ENCODE peak calls at places on chromosome 19, in five cellular contexts. N is A549, Y is lung, S is neuronal stem cell, E is right lobe of liver. D is an unnamed sample.
A peak's percentile ranks its signal among the peaks of the same experiment; 100 is the strongest.

GRCh38 chr19:17436094-17436873 is 12.2 kb downstream of the TMEM221 start:
- DNase-seq in N (no peak), Y (no peak), S (no peak), E (no peak), D (peak; percentile 52)

GRCh38 chr19:49118565-49119410 is at the start of gene C19orf73:
- DNase-seq in N (peak; percentile 98), Y (peak; percentile 93), S (peak; percentile 91), E (peak; percentile 96), D (peak; percentile 100)

GRCh38 chr19:40588926-40589569 is 12.1 kb upstream of the LTBP4 start:
- DNase-seq in N (no peak), Y (no peak), S (no peak), E (no peak), D (peak; percentile 49)

GRCh38 chr19:13234518-13234917 is 84.3 kb downstream of the IER2 start:
- DNase-seq in N (peak; percentile 51), Y (peak; percentile 35), S (no peak), E (peak; percentile 63), D (peak; percentile 82)

GRCh38 chr19:10431254-10431942 is 11.1 kb downstream of the PDE4A start:
- DNase-seq in N (no peak), Y (peak; percentile 43), S (no peak), E (no peak), D (peak; percentile 90)

GRCh38 chr19:6018786-6019185 is 40.8 kb upstream of the RANBP3 start:
- DNase-seq in N (no peak), Y (no peak), S (no peak), E (no peak), D (peak; percentile 66)

GRCh38 chr19:30584121-30584520 is 211.9 kb downstream of the ZNF536 start:
- DNase-seq in N (no peak), Y (no peak), S (no peak), E (no peak), D (no peak)

GRCh38 chr19:4139614-4140236 is 13.7 kb upstream of the CREB3L3 start:
- DNase-seq in N (peak; percentile 72), Y (peak; percentile 86), S (peak; percentile 48), E (peak; percentile 84), D (peak; percentile 90)

GRCh38 chr19:38730731-38731589 is 13.3 kb downstream of the CAPN12 start:
- DNase-seq in N (no peak), Y (no peak), S (no peak), E (peak; percentile 52), D (peak; percentile 57)

GRCh38 chr19:48501446-48501960 is 10.1 kb downstream of the LMTK3 start:
- DNase-seq in N (no peak), Y (peak; percentile 76), S (no peak), E (no peak), D (peak; percentile 68)

GRCh38 chr19:39506944-39507714 is 7.8 kb upstream of the SELENOV start:
- DNase-seq in N (peak; percentile 94), Y (no peak), S (peak; percentile 71), E (no peak), D (peak; percentile 96)

GRCh38 chr19:14517446-14517839 is 754 bp downstream of the DNAJB1 start:
- DNase-seq in N (no peak), Y (peak; percentile 42), S (no peak), E (no peak), D (no peak)

GRCh38 chr19:37007587-37008220 is 70.5 kb upstream of the ZNF420 start:
- DNase-seq in N (peak; percentile 61), Y (peak; percentile 41), S (no peak), E (peak; percentile 59), D (no peak)

GRCh38 chr19:45097450-45097775 is 4.4 kb downstream of the PPP1R37 start:
- DNase-seq in N (no peak), Y (no peak), S (no peak), E (no peak), D (no peak)

GRCh38 chr19:11405846-11406643 is 13.1 kb downstream of the RGL3 start:
- DNase-seq in N (no peak), Y (no peak), S (no peak), E (no peak), D (peak; percentile 44)

GRCh38 chr19:9847087-9847671 is 12.1 kb downstream of the PIN1 start:
- DNase-seq in N (peak; percentile 70), Y (peak; percentile 39), S (no peak), E (no peak), D (peak; percentile 100)

GRCh38 chr19:48970923-48971395 is 5.8 kb downstream of the FTL start:
- DNase-seq in N (peak; percentile 88), Y (peak; percentile 75), S (peak; percentile 82), E (peak; percentile 74), D (peak; percentile 94)

GRCh38 chr19:10009269-10009665 is 1.0 kb downstream of the COL5A3 start:
- DNase-seq in N (no peak), Y (peak; percentile 32), S (peak; percentile 70), E (no peak), D (peak; percentile 98)

GRCh38 chr19:6238643-6239281 is 41.0 kb downstream of the MLLT1 start:
- DNase-seq in N (no peak), Y (no peak), S (no peak), E (no peak), D (peak; percentile 74)

GRCh38 chr19:4064551-4065260 is 2.0 kb downstream of the ZBTB7A start:
- DNase-seq in N (no peak), Y (peak; percentile 58), S (no peak), E (peak; percentile 68), D (peak; percentile 96)

GRCh38 chr19:15871570-15871969 is 26.3 kb downstream of the CYP4F2 start:
- DNase-seq in N (no peak), Y (no peak), S (no peak), E (no peak), D (no peak)

GRCh38 chr19:11091343-11092153 is 2.3 kb downstream of the LDLR start:
- DNase-seq in N (peak; percentile 82), Y (peak; percentile 61), S (no peak), E (no peak), D (peak; percentile 72)

GRCh38 chr19:3389876-3390361 is 23.5 kb downstream of the NFIC start:
- DNase-seq in N (no peak), Y (no peak), S (no peak), E (no peak), D (peak; percentile 82)

GRCh38 chr19:3471954-3472655 is 8.2 kb downstream of the SMIM24 start:
- DNase-seq in N (no peak), Y (no peak), S (no peak), E (no peak), D (peak; percentile 94)

GRCh38 chr19:48554385-48555091 is 2.6 kb downstream of the SULT2B1 start:
- DNase-seq in N (peak; percentile 97), Y (peak; percentile 50), S (peak; percentile 42), E (no peak), D (no peak)

GRCh38 chr19:44055870-44056269 is 4.0 kb downstream of the ZNF223 start:
- DNase-seq in N (no peak), Y (no peak), S (no peak), E (no peak), D (no peak)

GRCh38 chr19:6065685-6066365 is 44.5 kb downstream of the RFX2 start:
- DNase-seq in N (peak; percentile 85), Y (no peak), S (no peak), E (peak; percentile 80), D (peak; percentile 69)

GRCh38 chr19:10758978-10759377 is 41.1 kb downstream of the DNM2 start:
- DNase-seq in N (no peak), Y (no peak), S (no peak), E (no peak), D (no peak)

GRCh38 chr19:55489711-55490477 is 1.7 kb downstream of the SSC5D start:
- DNase-seq in N (no peak), Y (no peak), S (no peak), E (no peak), D (peak; percentile 80)

GRCh38 chr19:36182612-36183454 is 30.6 kb upstream of the COX7A1 start:
- DNase-seq in N (peak; percentile 35), Y (no peak), S (no peak), E (no peak), D (no peak)

GRCh38 chr19:34256835-34257558 is 2.6 kb downstream of the GARRE1 start:
- DNase-seq in N (no peak), Y (no peak), S (no peak), E (peak; percentile 61), D (no peak)

GRCh38 chr19:10882108-10882457 is 10.7 kb downstream of the CARM1 start:
- DNase-seq in N (no peak), Y (no peak), S (no peak), E (no peak), D (no peak)

DNA sequence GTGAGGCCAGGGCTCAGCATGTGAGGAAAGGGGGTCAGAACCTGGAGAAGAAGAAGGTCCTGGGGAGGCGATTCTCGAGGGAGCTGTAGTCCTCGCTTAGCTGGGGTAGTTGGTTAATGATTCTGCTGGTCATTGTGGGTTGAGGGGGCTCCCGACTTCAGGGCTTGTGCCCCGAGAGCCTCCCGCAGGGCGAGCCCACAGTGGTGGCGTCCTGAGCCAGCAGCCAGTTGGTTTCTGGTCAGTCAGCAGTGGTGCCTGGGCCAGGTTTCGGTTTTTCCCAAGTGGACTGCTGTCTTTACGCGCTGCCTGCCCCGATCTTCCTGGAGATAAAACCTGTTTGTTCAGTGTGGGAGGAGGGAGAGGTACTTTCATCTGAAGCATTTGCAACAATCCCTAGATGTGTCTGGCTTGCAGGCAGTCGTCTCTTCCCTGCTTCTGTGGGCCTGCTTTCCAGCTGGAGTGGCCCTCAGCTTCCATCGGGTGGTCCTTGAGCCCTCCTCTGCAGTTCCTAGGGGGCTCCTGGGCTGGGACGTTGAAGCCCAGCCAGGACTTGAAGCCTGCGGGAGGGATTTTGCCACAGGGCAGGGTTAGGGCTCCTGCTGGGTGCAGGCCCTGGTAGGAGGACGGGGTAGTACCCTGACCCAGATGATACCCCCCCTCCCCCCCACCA is 3.2 kb downstream of the PTBP1 start:
- DNase-seq in N (no peak), Y (no peak), S (no peak), E (peak; percentile 82), D (peak; percentile 93)
- H3K4me3 ChIP-seq in N (peak overlapping the region; percentile 100), Y (no peak overlapping the region), S (peak overlapping the region; percentile 11), E (peak overlapping the region; percentile 95), D (peak overlapping the region; percentile 85)

DNA sequence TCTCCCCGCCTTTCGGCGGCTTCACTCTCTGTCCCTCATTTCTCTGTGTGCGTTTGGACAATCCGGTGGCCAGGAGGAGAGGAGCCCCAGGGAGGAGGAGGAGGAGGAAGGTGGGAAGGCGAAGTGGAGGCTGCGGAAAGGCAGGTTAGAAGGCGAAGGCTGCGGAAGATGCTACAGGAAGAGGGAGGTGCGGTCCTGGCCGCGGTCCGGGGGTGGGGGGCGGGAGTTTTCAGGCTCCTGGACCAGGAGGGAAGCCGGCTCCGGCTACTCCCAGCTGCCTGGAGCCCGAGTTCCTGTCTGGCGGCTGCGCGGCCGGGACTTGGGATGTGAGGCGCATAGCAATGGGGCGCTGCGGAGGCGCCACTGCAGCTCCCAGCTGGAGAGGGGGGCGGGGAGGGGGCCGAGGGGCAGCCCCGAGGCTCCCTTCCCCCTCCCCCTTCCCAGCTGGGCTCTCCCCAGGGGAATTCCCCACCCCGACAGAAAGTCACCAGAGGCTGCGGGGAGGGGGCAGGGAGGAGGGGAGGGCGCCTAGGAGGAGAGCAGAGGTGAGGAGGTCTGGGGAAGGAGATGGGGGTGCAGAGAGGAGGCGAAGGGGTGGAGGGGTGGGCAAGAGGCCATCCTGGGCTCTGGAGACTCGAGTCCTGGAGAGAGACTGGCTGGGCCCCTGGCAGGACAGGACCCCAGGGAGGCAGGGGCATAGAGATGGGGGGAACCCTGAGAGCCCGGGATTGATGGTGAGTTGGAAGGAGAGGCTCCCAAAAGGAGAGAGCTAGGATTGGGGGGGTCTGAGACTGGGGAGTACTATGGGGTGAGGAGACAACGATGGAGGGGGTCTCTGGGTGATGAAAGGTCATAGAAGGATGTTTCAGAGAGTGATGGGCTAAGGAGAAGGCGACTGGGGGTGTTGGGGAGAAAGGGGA is 2.0 kb downstream of the LRRC4B start:
- DNase-seq in N (no peak), Y (no peak), S (no peak), E (no peak), D (peak; percentile 69)
- H3K4me1 ChIP-seq in N (peaks cover 19% of the 10 kb centered on the region), Y (no peaks in the 10 kb centered on the region), S (peaks cover 44% of the 10 kb centered on the region), E (no peaks in the 10 kb centered on the region), D (no peaks in the 10 kb centered on the region)

GRCh38 chr19:46347985-46348384 is 1.1 kb downstream of the PPP5C start:
- DNase-seq in N (no peak), Y (no peak), S (no peak), E (no peak), D (no peak)
- H3K4me3 ChIP-seq in N (peak overlapping the region; percentile 71), Y (no peak overlapping the region), S (peak overlapping the region; percentile 96), E (no peak overlapping the region), D (peak overlapping the region; percentile 100)

GRCh38 chr19:32889137-32889934 is 19.8 kb upstream of the SLC7A9 start:
- DNase-seq in N (no peak), Y (no peak), S (no peak), E (no peak), D (no peak)
- H3K4me1 ChIP-seq in N (no peaks in the 10 kb centered on the region), Y (no peaks in the 10 kb centered on the region), S (no peaks in the 10 kb centered on the region), E (no peaks in the 10 kb centered on the region), D (no peaks in the 10 kb centered on the region)

D was measured in osteoblast.